ENCODE peak calls at places on chromosomes 7 and 10, in six cellular contexts. W, C, I, V, U and L are unnamed samples.

GRCh38 chr7:867406-868188 is 8.8 kb upstream of the GET4 start:
- DNase-seq in W (no peak), C (no peak), I (peak), V (no peak), U (no peak), L (no peak)

GRCh38 chr10:127774771-127775559 is 38.0 kb downstream of the FOXI2 start:
- DNase-seq in W (no peak), C (no peak), I (no peak), V (no peak), U (no peak), L (no peak)

GRCh38 chr7:101507791-101508252 is 121.3 kb downstream of the MYL10 start:
- DNase-seq in W (peak), C (peak), I (peak), V (no peak), U (peak), L (peak)

GRCh38 chr10:35667270-35667889 is 25.3 kb upstream of the FZD8 start:
- DNase-seq in W (no peak), C (no peak), I (no peak), V (no peak), U (no peak), L (no peak)

GRCh38 chr7:142813262-142813661 is 41.6 kb upstream of the EPHB6 start:
- DNase-seq in W (no peak), C (peak), I (peak), V (peak), U (peak), L (peak)

GRCh38 chr10:66604195-66604594 is 321.6 kb upstream of the LRRTM3 start:
- DNase-seq in W (no peak), C (peak), I (no peak), V (no peak), U (no peak), L (no peak)

GRCh38 chr10:100100651-100101525 is 19.2 kb upstream of the CPN1 start:
- DNase-seq in W (no peak), C (no peak), I (peak), V (no peak), U (no peak), L (peak)

GRCh38 chr10:103550229-103550628 is 56.7 kb downstream of the NEURL1 start:
- DNase-seq in W (no peak), C (peak), I (no peak), V (no peak), U (no peak), L (no peak)

GRCh38 chr7:130986271-130986690 is 252.3 kb upstream of the KLF14 start:
- DNase-seq in W (no peak), C (no peak), I (no peak), V (no peak), U (no peak), L (peak)

GRCh38 chr7:44087914-44088838 is 5.8 kb upstream of the POLM start:
- DNase-seq in W (no peak), C (no peak), I (peak), V (no peak), U (no peak), L (no peak)

GRCh38 chr10:126972622-126973414 is 67.6 kb downstream of the DOCK1 start:
- DNase-seq in W (no peak), C (no peak), I (peak), V (no peak), U (peak), L (peak)

GRCh38 chr10:75209325-75210192 is 1.0 kb upstream of the VDAC2 start:
- DNase-seq in W (no peak), C (no peak), I (peak), V (no peak), U (peak), L (peak)

GRCh38 chr7:131608112-131608498 is 51.7 kb upstream of the PODXL start:
- DNase-seq in W (no peak), C (peak), I (no peak), V (no peak), U (no peak), L (no peak)

GRCh38 chr10:31426425-31426824 is 107.4 kb downstream of the ZEB1 start:
- DNase-seq in W (no peak), C (no peak), I (peak), V (no peak), U (no peak), L (peak)

GRCh38 chr10:105138287-105138854 is 497.3 kb downstream of the SORCS3 start:
- DNase-seq in W (no peak), C (no peak), I (no peak), V (no peak), U (no peak), L (no peak)

GRCh38 chr10:50809596-50809995 is 69.9 kb downstream of the ASAH2B start:
- DNase-seq in W (no peak), C (no peak), I (peak), V (no peak), U (no peak), L (no peak)

GRCh38 chr7:79781716-79782115 is 328.2 kb upstream of the MAGI2 start:
- DNase-seq in W (no peak), C (no peak), I (no peak), V (no peak), U (no peak), L (peak)

GRCh38 chr10:126135177-126135576 is 238.8 kb downstream of the FANK1 start:
- DNase-seq in W (no peak), C (no peak), I (peak), V (no peak), U (no peak), L (peak)

GRCh38 chr10:6461961-6462360 is 118.1 kb downstream of the PRKCQ start:
- DNase-seq in W (no peak), C (no peak), I (no peak), V (no peak), U (no peak), L (no peak)

GRCh38 chr10:27241640-27242472 is 1.3 kb upstream of the ACBD5 start:
- DNase-seq in W (peak), C (peak), I (peak), V (peak), U (peak), L (peak)

GRCh38 chr10:5531558-5532230 is 6.9 kb downstream of the CALML3 start:
- DNase-seq in W (no peak), C (no peak), I (no peak), V (no peak), U (no peak), L (no peak)

GRCh38 chr7:40885503-40885902 is 750.7 kb downstream of the SUGCT start:
- DNase-seq in W (no peak), C (no peak), I (peak), V (no peak), U (no peak), L (peak)

GRCh38 chr7:135177021-135177696 is 6.7 kb upstream of the CYREN start:
- DNase-seq in W (no peak), C (peak), I (no peak), V (peak), U (peak), L (no peak)

GRCh38 chr7:5690931-5691461 is 90.5 kb downstream of the RNF216 start:
- DNase-seq in W (no peak), C (no peak), I (no peak), V (no peak), U (no peak), L (peak)

GRCh38 chr7:72258074-72258473 is 154.1 kb downstream of the CALN1 start:
- DNase-seq in W (no peak), C (no peak), I (no peak), V (no peak), U (no peak), L (no peak)

GRCh38 chr10:50396491-50397311 is 145.4 kb upstream of the ASAH2 start:
- DNase-seq in W (no peak), C (no peak), I (peak), V (no peak), U (no peak), L (peak)

GRCh38 chr10:71952745-71953144 is 11.4 kb upstream of the CHST3 start:
- DNase-seq in W (no peak), C (no peak), I (no peak), V (no peak), U (no peak), L (no peak)

GRCh38 chr10:128149267-128149666 is 23.0 kb upstream of the MKI67 start:
- DNase-seq in W (no peak), C (no peak), I (no peak), V (no peak), U (no peak), L (no peak)

GRCh38 chr7:29331163-29331562 is 136.6 kb downstream of the CHN2 start:
- DNase-seq in W (no peak), C (no peak), I (no peak), V (no peak), U (no peak), L (no peak)

GRCh38 chr7:150949564-150949963 is 28.6 kb downstream of the KCNH2 start:
- DNase-seq in W (no peak), C (peak), I (no peak), V (no peak), U (no peak), L (peak)

GRCh38 chr7:140275069-140275961 is 98.5 kb upstream of the KDM7A start:
- DNase-seq in W (no peak), C (no peak), I (no peak), V (no peak), U (peak), L (peak)

GRCh38 chr7:101410743-101411476 is 48.2 kb downstream of the COL26A1 start:
- DNase-seq in W (peak), C (peak), I (no peak), V (peak), U (no peak), L (peak)

DNA sequence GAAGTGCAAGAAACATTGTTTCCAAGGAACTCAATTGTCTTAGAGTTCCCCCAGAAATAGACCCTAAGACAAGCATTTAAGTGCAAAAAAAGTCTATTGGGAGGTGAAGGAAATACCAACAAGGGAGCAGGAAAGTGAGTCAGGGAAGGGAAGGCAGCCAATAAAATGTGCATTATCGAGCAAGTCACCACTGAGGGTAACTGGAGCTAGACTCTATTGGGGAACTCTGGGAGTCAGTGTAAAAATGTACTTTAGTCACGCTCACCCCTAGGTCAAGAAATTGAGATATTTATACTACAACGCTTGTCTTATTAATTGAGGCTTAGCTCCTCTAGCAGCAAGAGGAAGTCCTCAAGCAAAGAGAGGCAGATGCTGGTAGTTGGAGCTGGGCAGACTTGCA is 137.7 kb downstream of the RTKN2 start:
- DNase-seq in W (no peak), C (no peak), I (peak), V (no peak), U (no peak), L (peak)
- H2AFZ ChIP-seq in W (no peak), C (no peak), I (no peak), V (no peak), U (no peak), L (no peak)

DNA sequence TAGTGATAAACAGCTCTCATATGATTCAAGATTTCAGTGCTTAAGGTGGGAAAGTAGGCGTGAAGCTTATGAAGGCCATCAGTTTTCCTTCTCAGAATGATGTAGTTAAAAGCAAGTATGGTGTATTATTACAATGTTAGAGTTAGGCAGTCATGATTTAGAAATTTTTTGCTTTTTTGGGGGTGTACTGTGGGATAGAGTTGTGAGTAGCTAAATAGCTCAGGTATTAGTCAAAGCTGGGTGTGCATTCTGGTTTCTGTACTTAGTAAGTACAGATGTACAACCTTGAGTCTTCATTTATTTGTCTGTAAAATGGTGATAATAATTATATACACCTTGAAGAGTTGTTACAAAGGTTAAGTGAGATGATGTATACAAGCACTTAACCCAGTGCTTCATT is 52.2 kb downstream of the R3HCC1L start:
- DNase-seq in W (no peak), C (no peak), I (peak), V (no peak), U (no peak), L (no peak)
- H3K14ac ChIP-seq in W (no peak), C (no peak), I (no peak), V (no peak), U (no peak), L (no peak)

GRCh38 chr10:114551310-114551972 is 106.6 kb downstream of the ABLIM1 start:
- DNase-seq in W (no peak), C (no peak), I (peak), V (no peak), U (no peak), L (peak)
- H2AFZ ChIP-seq in W (no peak), C (no peak), I (no peak), V (no peak), U (no peak), L (no peak)

DNA sequence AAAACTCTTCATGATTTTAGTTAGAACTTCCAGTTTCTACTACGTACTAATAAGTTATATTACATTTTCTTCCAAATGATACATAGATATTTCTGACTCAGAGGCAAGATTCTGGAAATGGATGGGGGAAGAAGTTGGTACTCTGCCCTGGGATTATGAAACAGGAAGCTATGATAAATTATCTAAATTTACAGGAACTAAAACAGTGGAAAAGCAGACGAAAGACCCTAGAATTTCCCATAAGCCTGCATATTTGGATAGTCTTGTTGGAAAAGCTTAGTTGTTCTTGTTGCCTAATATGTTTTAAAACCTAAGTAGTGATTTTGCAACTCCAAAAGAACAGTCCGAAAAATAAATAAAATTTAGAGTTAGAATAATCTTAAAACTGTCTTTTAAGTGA is 21.8 kb downstream of the CFAP69 start:
- DNase-seq in W (no peak), C (no peak), I (peak), V (no peak), U (no peak), L (no peak)
- H3K14ac ChIP-seq in W (no peak), C (no peak), I (no peak), V (no peak), U (no peak), L (no peak)

GRCh38 chr10:60985946-60986345 is 42.0 kb upstream of the RHOBTB1 start:
- DNase-seq in W (no peak), C (no peak), I (no peak), V (no peak), U (peak), L (no peak)

GRCh38 chr10:60986779-60987178 is 42.8 kb upstream of the RHOBTB1 start:
- DNase-seq in W (no peak), C (no peak), I (no peak), V (no peak), U (no peak), L (no peak)

GRCh38 chr10:60990663-60991062 is 46.7 kb upstream of the RHOBTB1 start:
- DNase-seq in W (no peak), C (no peak), I (no peak), V (no peak), U (no peak), L (no peak)

GRCh38 chr10:60992661-60993060 is 48.7 kb upstream of the RHOBTB1 start:
- DNase-seq in W (no peak), C (no peak), I (no peak), V (no peak), U (no peak), L (no peak)

DNA sequence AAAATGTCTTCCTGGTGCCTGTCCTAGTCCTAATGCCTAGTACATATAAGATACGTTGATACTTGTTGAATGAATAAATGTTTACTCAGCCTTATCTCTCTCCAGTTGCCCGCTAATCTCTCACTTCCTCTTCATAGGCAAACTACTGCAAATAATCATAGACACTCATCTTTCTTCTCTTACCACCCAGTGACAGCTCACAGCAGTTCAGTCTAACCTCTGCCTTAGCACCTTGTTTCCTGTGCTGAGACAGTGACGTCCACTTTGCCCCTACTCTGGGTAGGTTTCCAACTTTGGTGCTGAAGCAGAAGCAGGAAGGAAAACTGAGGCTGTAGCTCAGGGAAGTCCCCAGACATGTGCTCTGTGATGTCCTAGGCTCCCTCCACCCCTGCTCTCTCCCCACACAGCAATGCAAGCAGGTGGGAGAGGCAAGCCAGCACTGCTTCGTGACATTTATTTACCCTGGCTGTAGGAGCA is 45.5 kb upstream of the RHOBTB1 start:
- DNase-seq in W (no peak), C (no peak), I (no peak), V (no peak), U (no peak), L (no peak)
- H2AFZ ChIP-seq in W (no peak), C (no peak), I (no peak), V (no peak), U (no peak), L (no peak)

GRCh38 chr10:110659558-110659957 is 15.4 kb downstream of the RBM20 start:
- DNase-seq in W (no peak), C (no peak), I (no peak), V (no peak), U (no peak), L (no peak)
- H3K14ac ChIP-seq in W (no peak), C (no peak), I (no peak), V (no peak), U (no peak), L (no peak)

DNA sequence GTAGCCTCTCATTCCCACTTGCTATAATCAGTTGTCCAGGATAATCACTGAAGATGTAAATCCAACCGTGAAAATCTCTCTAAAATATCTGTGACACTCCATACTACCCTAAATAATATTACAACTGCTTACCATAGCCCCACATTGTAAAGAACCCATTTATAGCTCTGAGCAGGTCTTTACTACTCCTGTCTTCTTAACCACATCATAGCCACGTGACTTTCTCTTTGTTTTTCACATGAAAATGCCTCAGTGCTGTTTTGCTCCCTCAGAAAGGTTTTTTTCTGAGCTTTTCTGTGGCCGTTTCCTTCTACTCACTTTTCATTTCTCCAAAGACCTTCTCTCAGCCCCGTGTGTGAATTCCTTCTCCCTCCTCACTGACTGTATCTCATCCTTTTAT is 662.2 kb upstream of the ADARB2 start:
- DNase-seq in W (no peak), C (no peak), I (no peak), V (no peak), U (no peak), L (no peak)
- H2AFZ ChIP-seq in W (no peak), C (no peak), I (no peak), V (no peak), U (no peak), L (no peak)

GRCh38 chr7:108291791-108292440 is 161.8 kb upstream of the LAMB4 start:
- DNase-seq in W (no peak), C (no peak), I (no peak), V (no peak), U (no peak), L (no peak)

GRCh38 chr7:108292541-108292940 is 162.4 kb upstream of the LAMB4 start:
- DNase-seq in W (no peak), C (no peak), I (no peak), V (no peak), U (no peak), L (no peak)

GRCh38 chr7:108296911-108297310 is 159.3 kb downstream of the NRCAM start:
- DNase-seq in W (no peak), C (no peak), I (no peak), V (no peak), U (no peak), L (no peak)

GRCh38 chr7:108293190-108293612 is 163.0 kb downstream of the NRCAM start:
- DNase-seq in W (peak), C (no peak), I (no peak), V (no peak), U (no peak), L (no peak)

GRCh38 chr7:108294595-108294994 is 161.6 kb downstream of the NRCAM start:
- DNase-seq in W (no peak), C (no peak), I (no peak), V (no peak), U (no peak), L (no peak)
- H3K14ac ChIP-seq in W (no peak), C (no peak), I (no peak), V (no peak), U (no peak), L (no peak)

DNA sequence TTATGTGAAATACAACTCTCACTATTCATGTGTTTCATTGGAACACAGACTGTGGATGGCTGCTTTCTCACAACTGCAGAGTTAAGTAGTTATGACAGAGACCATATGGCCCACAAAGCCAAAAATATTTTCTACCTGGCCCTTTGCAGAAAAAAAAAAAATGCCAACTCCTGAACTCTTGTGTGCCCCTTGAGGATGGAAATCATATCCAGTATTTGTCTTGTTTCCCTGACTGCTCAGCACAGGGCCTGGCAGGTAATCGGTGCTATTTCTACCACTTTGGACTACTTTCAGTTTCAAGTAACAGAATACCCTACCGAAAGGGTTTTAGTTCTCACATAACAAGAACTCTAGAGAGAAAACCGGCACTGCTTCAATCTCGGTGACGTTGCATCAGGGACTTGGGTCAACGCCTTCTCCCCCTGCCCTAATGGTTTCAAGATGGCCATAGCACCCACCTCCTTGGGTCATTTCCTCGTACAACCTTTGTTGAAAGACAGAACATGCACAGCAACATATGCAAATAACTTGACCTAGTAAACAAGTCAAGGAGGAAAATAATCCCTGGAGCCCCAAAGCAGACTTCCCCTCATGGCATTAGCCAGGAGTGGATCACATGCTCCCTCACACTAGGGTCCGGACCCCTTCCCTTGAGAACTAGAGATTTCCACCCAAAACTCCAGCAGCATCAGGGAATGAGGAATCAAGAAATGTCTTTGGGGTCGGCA is 11.8 kb upstream of the GPNMB start:
- DNase-seq in W (no peak), C (no peak), I (no peak), V (no peak), U (no peak), L (no peak)
- H2AFZ ChIP-seq in W (no peak), C (no peak), I (no peak), V (peak), U (no peak), L (no peak)

GRCh38 chr7:18400281-18400680 is 95.3 kb upstream of the HDAC9 start:
- DNase-seq in W (no peak), C (no peak), I (no peak), V (no peak), U (no peak), L (peak)
- H3K14ac ChIP-seq in W (no peak), C (no peak), I (peak), V (no peak), U (no peak), L (peak)